ENCODE peak calls at places on chromosomes 13 and 19, in six cellular contexts. D, P, M, E, W and V are unnamed samples.

GRCh38 chr13:43804461-43805070 is 17.8 kb upstream of the ENOX1 start:
- DNase-seq in D (peak), P (no peak), M (peak), E (peak), W (peak), V (peak)

GRCh38 chr13:76668716-76669115 is 217.5 kb downstream of the KCTD12 start:
- DNase-seq in D (no peak), P (no peak), M (no peak), E (no peak), W (no peak), V (no peak)

GRCh38 chr13:26558074-26558805 is 757 bp downstream of the WASF3 start:
- DNase-seq in D (peak), P (no peak), M (no peak), E (peak), W (no peak), V (peak)

GRCh38 chr19:6276447-6276846 is 3.3 kb downstream of the MLLT1 start:
- DNase-seq in D (no peak), P (no peak), M (no peak), E (peak), W (no peak), V (peak)

GRCh38 chr13:113275387-113275786 is 21.7 kb upstream of the LAMP1 start:
- DNase-seq in D (peak), P (no peak), M (no peak), E (peak), W (peak), V (peak)

GRCh38 chr13:25886438-25887214 is 165.2 kb downstream of the SHISA2 start:
- DNase-seq in D (no peak), P (no peak), M (no peak), E (peak), W (no peak), V (peak)

GRCh38 chr13:52179925-52180324 is 20.5 kb upstream of the NEK3 start:
- DNase-seq in D (no peak), P (no peak), M (no peak), E (no peak), W (no peak), V (no peak)

GRCh38 chr13:28185256-28185655 is 46.9 kb downstream of the PAN3 start:
- DNase-seq in D (no peak), P (no peak), M (no peak), E (no peak), W (no peak), V (peak)

GRCh38 chr19:8890260-8890659 is 58.1 kb downstream of the MBD3L1 start:
- DNase-seq in D (no peak), P (no peak), M (no peak), E (no peak), W (no peak), V (no peak)

GRCh38 chr13:104043184-104043583 is 977.0 kb upstream of the SLC10A2 start:
- DNase-seq in D (no peak), P (no peak), M (no peak), E (peak), W (no peak), V (peak)

GRCh38 chr19:16338470-16339360 is 14.1 kb downstream of the KLF2 start:
- DNase-seq in D (no peak), P (no peak), M (no peak), E (peak), W (peak), V (peak)

GRCh38 chr13:85241045-85241444 is 558.2 kb downstream of the SLITRK6 start:
- DNase-seq in D (no peak), P (no peak), M (no peak), E (no peak), W (no peak), V (no peak)

GRCh38 chr19:2038284-2039081 is 12.6 kb downstream of the MKNK2 start:
- DNase-seq in D (no peak), P (no peak), M (no peak), E (no peak), W (no peak), V (no peak)

GRCh38 chr13:64278493-64278892 is 2862.8 kb upstream of the PCDH20 start:
- DNase-seq in D (no peak), P (no peak), M (no peak), E (peak), W (no peak), V (peak)

GRCh38 chr19:751501-752341 is 809 bp downstream of the MISP start:
- DNase-seq in D (no peak), P (no peak), M (no peak), E (peak), W (no peak), V (peak)

GRCh38 chr13:110359840-110360301 is 52.8 kb downstream of the COL4A2 start:
- DNase-seq in D (no peak), P (no peak), M (no peak), E (no peak), W (no peak), V (no peak)

GRCh38 chr13:112868308-112868707 is 100.7 kb upstream of the MCF2L start:
- DNase-seq in D (no peak), P (no peak), M (no peak), E (no peak), W (no peak), V (no peak)

GRCh38 chr19:5903502-5904301 is at the start of gene NDUFA11:
- DNase-seq in D (peak), P (peak), M (peak), E (peak), W (peak), V (no peak)

GRCh38 chr13:106915146-106915545 is 347.2 kb upstream of the ARGLU1 start:
- DNase-seq in D (no peak), P (no peak), M (no peak), E (no peak), W (no peak), V (no peak)

GRCh38 chr13:100734194-100734720 is 59.7 kb upstream of the TMTC4 start:
- DNase-seq in D (no peak), P (no peak), M (no peak), E (no peak), W (no peak), V (no peak)

GRCh38 chr13:63567031-63567430 is 2151.4 kb upstream of the PCDH20 start:
- DNase-seq in D (no peak), P (no peak), M (no peak), E (no peak), W (no peak), V (no peak)

GRCh38 chr19:17289489-17289888 is 7.8 kb downstream of the ANKLE1 start:
- DNase-seq in D (peak), P (no peak), M (no peak), E (peak), W (peak), V (peak)